ENCODE peak calls at places on chromosome 1, in nine cellular contexts. V is IMR-90, E is endothelial cell of umbilical vein, W is hepatocyte, D is K562, C is PC-9, J is HCT116, X is SK-N-SH, B is mesenchymal stem cell. T is an unnamed sample.

GRCh38 chr1:92070892-92071291 is 4.3 kb downstream of the SETSIP start:
- DNase-seq in X (no peak), C (no peak), B (no peak), W (no peak), E (no peak), J (no peak), D (no peak), V (no peak), T (no peak)

GRCh38 chr1:155608888-155609225 is 1.2 kb upstream of the MSTO1 start:
- DNase-seq in D (no peak), B (no peak), J (no peak), V (no peak), W (no peak), E (no peak), C (no peak), X (no peak), T (no peak)

GRCh38 chr1:98898901-98899300 is 105.8 kb downstream of the PLPPR5 start:
- DNase-seq in J (no peak), V (no peak), X (no peak), E (no peak), D (no peak), C (no peak), W (no peak), B (no peak), T (no peak)

GRCh38 chr1:244211559-244211944 is 160.5 kb downstream of the ZBTB18 start:
- DNase-seq in W (no peak), J (no peak), D (no peak), B (no peak), C (no peak), X (no peak), V (peak), E (no peak), T (no peak)

GRCh38 chr1:47031059-47031458 is 7.6 kb downstream of the CYP4X1 start:
- DNase-seq in J (no peak), V (no peak), X (no peak), D (no peak), B (no peak), E (peak), C (peak), W (no peak), T (peak)

GRCh38 chr1:17866451-17867029 is 111.4 kb downstream of the ACTL8 start:
- DNase-seq in D (no peak), W (peak), V (peak), B (peak), X (no peak), E (no peak), C (peak), J (no peak), T (peak)

GRCh38 chr1:218480137-218480536 is 135.0 kb downstream of the TGFB2 start:
- DNase-seq in E (peak), B (peak), C (no peak), W (no peak), X (no peak), J (no peak), D (no peak), V (peak), T (peak)

GRCh38 chr1:39509360-39510009 is 18.0 kb downstream of the BMP8A start:
- DNase-seq in W (no peak), B (no peak), J (no peak), E (no peak), C (no peak), D (no peak), V (peak), X (no peak), T (no peak)

GRCh38 chr1:23578311-23578996 is 19.2 kb upstream of the ID3 start:
- DNase-seq in D (no peak), C (no peak), E (no peak), V (peak), B (peak), W (no peak), J (no peak), X (no peak), T (no peak)

GRCh38 chr1:245988393-245989078 is 518.5 kb downstream of the SMYD3 start:
- DNase-seq in E (no peak), V (no peak), J (no peak), W (no peak), B (no peak), D (peak), X (no peak), C (no peak), T (no peak)

GRCh38 chr1:39087109-39087834 is 61.1 kb downstream of the NDUFS5 start:
- DNase-seq in E (no peak), C (no peak), X (no peak), V (peak), B (peak), D (no peak), J (no peak), W (no peak), T (no peak)

GRCh38 chr1:94327001-94327685 is 89.8 kb upstream of the ARHGAP29 start:
- DNase-seq in W (peak), J (peak), D (no peak), X (no peak), V (peak), B (peak), E (peak), C (peak), T (no peak)

GRCh38 chr1:42427240-42427639 is 28.6 kb downstream of the ZMYND12 start:
- DNase-seq in E (peak), W (no peak), J (no peak), X (no peak), V (no peak), B (no peak), C (no peak), D (no peak), T (no peak)

GRCh38 chr1:9822897-9823692 is 670 bp downstream of the CLSTN1 start:
- DNase-seq in C (no peak), J (no peak), X (no peak), V (peak), B (peak), W (no peak), E (peak), D (peak), T (no peak)

GRCh38 chr1:222372221-222372620 is 175.7 kb downstream of the HHIPL2 start:
- DNase-seq in W (no peak), C (no peak), V (peak), E (no peak), X (no peak), D (no peak), B (peak), J (no peak), T (no peak)

GRCh38 chr1:112237983-112238515 is 158.0 kb upstream of the CTTNBP2NL start:
- DNase-seq in D (no peak), E (no peak), V (no peak), C (no peak), X (no peak), B (no peak), W (no peak), J (no peak), T (no peak)

GRCh38 chr1:7356079-7356478 is 415.0 kb upstream of the VAMP3 start:
- DNase-seq in J (no peak), D (no peak), X (no peak), W (no peak), C (no peak), E (no peak), B (no peak), V (no peak), T (no peak)

GRCh38 chr1:108605633-108606032 is 45.7 kb downstream of the EEIG2 start:
- DNase-seq in C (peak), J (no peak), X (no peak), W (no peak), E (no peak), B (no peak), D (no peak), V (no peak), T (no peak)

GRCh38 chr1:46043491-46044017 is 88.9 kb downstream of the PIK3R3 start:
- DNase-seq in B (no peak), J (no peak), X (no peak), C (no peak), W (no peak), E (no peak), D (no peak), V (no peak), T (no peak)

GRCh38 chr1:1003618-1004419 is 3.9 kb upstream of the HES4 start:
- DNase-seq in X (no peak), D (peak), B (no peak), J (no peak), E (no peak), V (no peak), W (peak), C (no peak), T (no peak)

GRCh38 chr1:53615101-53615500 is 123.9 kb downstream of the GLIS1 start:
- DNase-seq in D (no peak), W (no peak), J (no peak), B (no peak), X (no peak), E (no peak), V (no peak), C (no peak), T (no peak)

GRCh38 chr1:24009406-24009805 is 29.3 kb upstream of the SRSF10 start:
- DNase-seq in V (peak), X (no peak), W (peak), C (peak), B (peak), J (no peak), E (peak), D (no peak), T (no peak)

GRCh38 chr1:112002525-112002924 is 13.1 kb upstream of the KCND3 start:
- DNase-seq in V (no peak), W (no peak), J (no peak), C (no peak), X (no peak), E (no peak), B (no peak), D (no peak), T (no peak)

GRCh38 chr1:23473037-23473800 is 10.8 kb downstream of the ASAP3 start:
- DNase-seq in V (peak), W (no peak), D (no peak), E (no peak), J (no peak), C (peak), B (no peak), X (no peak), T (peak)

GRCh38 chr1:26839779-26840178 is 13.3 kb downstream of the ZDHHC18 start:
- DNase-seq in V (no peak), B (no peak), D (no peak), J (no peak), X (no peak), C (no peak), W (no peak), E (no peak), T (no peak)

GRCh38 chr1:181398544-181398943 is 84.8 kb upstream of the CACNA1E start:
- DNase-seq in V (no peak), E (no peak), D (no peak), J (no peak), W (no peak), B (no peak), C (no peak), X (no peak), T (no peak)

DNA sequence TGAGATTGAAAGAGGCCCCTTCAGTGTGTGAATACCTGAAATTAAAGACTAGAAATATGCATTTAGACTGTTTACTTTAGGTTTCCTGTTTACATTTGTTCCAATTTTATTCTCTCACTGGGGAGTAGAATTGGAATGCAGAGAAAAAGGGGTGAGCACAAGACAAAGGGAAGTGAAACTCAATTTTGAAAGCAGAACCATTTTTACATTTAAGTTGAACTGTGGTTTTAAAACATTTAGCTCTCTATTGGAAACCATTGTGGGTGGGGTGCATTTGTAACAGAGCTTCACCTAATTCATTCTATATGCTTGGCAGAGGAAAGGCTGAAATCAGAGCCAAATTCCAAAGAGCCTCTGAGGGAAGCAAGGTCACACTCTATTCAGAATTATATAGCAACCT is 235.3 kb upstream of the C1orf105 start:
- DNase-seq in W (no peak), V (peak), J (no peak), B (peak), D (no peak), C (no peak), E (peak), X (no peak), T (no peak)
- H2AFZ ChIP-seq in W (peak), V (peak), J (no peak), B (no peak), D (no peak), C (no peak), E (no peak), X (no peak), T (no peak)

GRCh38 chr1:51734899-51735745 is 118.2 kb downstream of the OSBPL9 start:
- DNase-seq in X (no peak), J (no peak), W (peak), V (no peak), D (peak), B (no peak), C (no peak), E (no peak), T (no peak)
- H2AFZ ChIP-seq in X (no peak), J (no peak), W (no peak), V (no peak), D (peak), B (no peak), C (no peak), E (no peak), T (no peak)

DNA sequence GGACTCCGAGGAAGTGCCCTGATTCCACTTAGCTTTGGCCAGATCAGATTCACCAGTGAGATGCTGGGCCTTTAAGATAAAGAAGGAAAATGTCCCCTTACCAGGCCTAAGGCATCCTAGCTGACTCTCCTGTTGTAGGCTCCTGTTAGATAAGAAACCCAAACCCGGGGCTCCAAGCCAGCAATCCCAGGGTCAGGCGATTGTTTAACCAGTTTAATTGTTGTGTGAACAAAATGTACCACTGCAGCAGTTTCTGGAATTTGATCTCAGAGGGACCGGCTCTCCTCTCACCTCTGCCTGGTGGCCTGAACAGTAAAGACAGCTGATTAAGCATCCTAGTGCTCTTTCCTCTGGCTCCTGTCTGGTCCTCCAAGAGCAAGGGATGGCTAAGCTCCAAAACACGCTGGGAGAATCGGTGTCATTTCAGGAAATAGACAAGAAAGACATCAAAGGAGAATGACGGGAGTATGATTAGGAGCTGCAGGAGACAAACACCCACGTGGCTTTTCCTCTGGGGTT is 9.3 kb upstream of the KLHDC8A start:
- DNase-seq in B (no peak), C (no peak), D (peak), X (no peak), V (no peak), W (no peak), E (no peak), J (no peak), T (no peak)
- H2AFZ ChIP-seq in B (no peak), C (no peak), D (no peak), X (peak), V (peak), W (peak), E (no peak), J (peak), T (no peak)

GRCh38 chr1:100039571-100039970 is 69.8 kb downstream of the SLC35A3 start:
- DNase-seq in W (no peak), V (no peak), E (peak), J (no peak), C (no peak), D (no peak), X (no peak), B (no peak), T (no peak)

GRCh38 chr1:100038401-100039306 is 68.9 kb downstream of the SLC35A3 start:
- DNase-seq in V (peak), X (peak), C (peak), J (no peak), B (peak), E (peak), W (peak), D (peak), T (no peak)

GRCh38 chr1:100036718-100037664 is 67.2 kb downstream of the SLC35A3 start:
- DNase-seq in J (no peak), V (peak), W (peak), C (peak), D (peak), E (peak), B (peak), X (peak), T (no peak)

GRCh38 chr1:100035214-100035613 is 65.4 kb downstream of the SLC35A3 start:
- DNase-seq in W (no peak), C (no peak), B (no peak), D (no peak), V (no peak), E (no peak), X (no peak), J (no peak), T (no peak)

DNA sequence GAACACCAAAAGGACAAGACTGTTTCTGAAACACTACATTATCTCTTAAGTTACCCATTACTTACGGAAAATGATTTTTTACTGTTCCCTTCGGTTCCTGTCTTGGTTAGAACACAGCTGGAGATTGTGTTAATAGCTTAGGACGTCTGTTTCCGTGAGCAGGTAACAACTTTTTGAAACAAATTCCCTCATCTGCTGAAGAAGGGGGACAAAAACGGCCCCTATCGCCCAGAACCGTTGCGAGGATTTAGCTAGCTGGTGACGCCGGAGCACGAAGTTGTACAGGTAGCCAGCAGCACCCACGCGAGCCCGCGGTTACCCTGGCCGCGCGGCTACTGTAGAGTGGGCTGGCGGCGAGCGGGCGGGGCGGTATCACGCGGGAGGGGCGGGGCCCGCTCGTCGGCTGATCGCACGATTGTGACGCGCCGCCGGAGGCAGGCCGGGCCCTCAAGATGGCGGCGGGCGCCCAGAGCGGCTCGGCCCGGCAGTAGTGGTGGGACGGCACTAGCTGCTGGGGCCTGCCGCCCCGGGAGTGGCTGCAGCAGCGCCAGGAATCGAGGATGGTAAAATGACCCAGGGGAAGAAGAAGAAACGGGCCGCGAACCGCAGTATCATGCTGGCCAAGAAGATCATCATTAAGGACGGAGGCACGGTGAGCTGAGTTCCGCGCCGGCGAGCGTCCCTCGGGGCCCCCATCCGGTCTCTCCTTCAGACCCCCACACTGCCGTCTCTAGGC is 68.0 kb downstream of the SLC35A3 start:
- DNase-seq in W (peak), B (peak), J (peak), X (peak), D (peak), C (peak), V (peak), E (peak), T (no peak)
- H2AFZ ChIP-seq in W (peak), B (peak), J (no peak), X (peak), D (peak), C (peak), V (peak), E (peak), T (peak)

DNA sequence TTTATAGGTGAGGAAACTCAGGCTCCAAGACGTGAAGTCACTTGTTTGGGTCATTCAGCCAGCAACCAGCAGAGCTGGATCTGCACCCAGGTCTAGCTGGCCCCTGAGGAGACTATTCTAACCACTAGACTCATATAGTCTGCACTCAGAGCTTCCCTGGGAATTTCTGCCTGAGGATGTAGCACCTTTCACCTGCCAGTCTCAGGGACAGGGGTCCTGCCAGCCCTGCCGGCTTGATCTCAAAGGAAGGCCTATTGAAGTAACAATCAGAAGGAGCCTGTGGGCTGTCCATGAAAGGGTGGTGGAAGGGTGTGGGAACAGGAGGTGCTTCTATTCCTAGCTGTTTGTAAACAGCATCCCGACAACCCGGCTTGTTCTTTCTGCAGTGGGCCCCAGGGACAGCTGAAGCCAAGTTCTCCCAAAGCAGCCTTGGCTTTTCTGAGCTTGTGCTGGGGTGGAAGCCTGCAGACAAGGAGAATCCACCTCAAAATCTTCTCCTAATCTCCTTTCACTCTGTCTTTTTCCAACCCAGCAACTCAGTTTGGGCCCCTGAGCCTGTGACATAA is 7.8 kb downstream of the LMOD1 start:
- DNase-seq in W (no peak), J (no peak), B (peak), E (no peak), D (no peak), C (no peak), V (no peak), X (no peak), T (no peak)
- H2AFZ ChIP-seq in W (no peak), J (peak), B (no peak), E (peak), D (peak), C (no peak), V (peak), X (peak), T (peak)

DNA sequence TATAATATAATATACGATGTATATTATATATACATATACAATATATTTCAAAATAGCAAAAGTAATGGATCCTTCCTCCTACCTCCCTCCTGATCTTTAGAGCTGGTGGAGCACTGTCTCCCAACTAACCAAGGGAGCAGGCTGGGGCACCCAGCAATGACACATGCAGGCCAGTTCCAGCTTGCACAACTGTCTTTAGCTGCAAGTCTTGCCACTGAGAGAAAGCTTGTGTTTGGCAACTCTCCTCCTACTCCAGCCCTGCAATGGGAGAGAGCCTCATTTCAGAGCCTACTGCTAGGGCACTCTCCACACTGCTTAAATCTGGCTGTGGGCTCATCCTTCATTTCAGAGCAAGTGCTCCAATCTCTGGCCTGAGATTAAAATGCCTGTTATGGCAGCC is 469.8 kb upstream of the OLFM3 start:
- DNase-seq in B (no peak), W (no peak), D (no peak), E (no peak), J (no peak), C (no peak), V (no peak), X (no peak), T (no peak)
- H2AFZ ChIP-seq in B (no peak), W (no peak), D (no peak), E (no peak), J (no peak), C (no peak), V (peak), X (no peak), T (no peak)

GRCh38 chr1:59619576-59619975 is 195.2 kb upstream of the HOOK1 start:
- DNase-seq in W (no peak), D (no peak), J (no peak), X (no peak), V (no peak), C (no peak), E (no peak), B (no peak), T (no peak)
- H2AFZ ChIP-seq in W (no peak), D (no peak), J (no peak), X (no peak), V (no peak), C (no peak), E (no peak), B (no peak), T (no peak)

GRCh38 chr1:86942743-86943142 is 28.3 kb downstream of the HS2ST1 start:
- DNase-seq in B (no peak), J (no peak), X (no peak), D (peak), V (no peak), E (no peak), C (no peak), W (no peak), T (no peak)
- H2AFZ ChIP-seq in B (no peak), J (no peak), X (no peak), D (no peak), V (no peak), E (no peak), C (no peak), W (no peak), T (no peak)

GRCh38 chr1:145918992-145919939 is 749 bp upstream of the PEX11B start:
- DNase-seq in D (peak), V (peak), W (peak), B (peak), J (peak), C (peak), X (peak), E (peak), T (no peak)
- H2AFZ ChIP-seq in D (peak), V (peak), W (peak), B (peak), J (no peak), C (peak), X (peak), E (peak), T (peak)

GRCh38 chr1:80155371-80155770 is 1148.8 kb upstream of the ADGRL4 start:
- DNase-seq in E (no peak), W (peak), X (no peak), B (peak), D (no peak), J (peak), C (no peak), V (peak), T (no peak)
- H2AFZ ChIP-seq in E (no peak), W (no peak), X (no peak), B (no peak), D (no peak), J (peak), C (no peak), V (no peak), T (no peak)

T was measured in keratinocyte.